ENCODE peak calls at places on chromosomes 5 and 9, in eight cellular contexts. N is NCI-H1417; S is bronchial epithelial cell; T is kidney glomerular epithelial cell; G is GM20000; H is stimulated activated CD4-positive, alpha-beta T cell treated with anti-CD3 and anti-CD28 coated beads, Interleukin-15, amount 100 ng/mL, for 24 hours; V is activated naive CD4-positive, alpha-beta T cell treated with anti-CD3 and anti-CD28 coated beads, Interleukin-2, amount 50 U/mL, for 72 hours; M is fibroblast of gingiva. L is an unnamed sample.

GRCh38 chr9:127112683-127113539 is 9.5 kb downstream of the ANGPTL2 start:
- DNase-seq in N (peak; percentile 28), V (no peak), S (peak; percentile 82), H (no peak), G (no peak), T (no peak), M (no peak), L (peak; percentile 18)

GRCh38 chr5:149389552-149390495 is 10.7 kb upstream of the IL17B start:
- DNase-seq in M (no peak), V (no peak), G (no peak), H (no peak), T (no peak), N (no peak), S (no peak), L (no peak)

GRCh38 chr5:180331647-180331950 is 21.5 kb downstream of the GFPT2 start:
- DNase-seq in V (no peak), H (no peak), M (no peak), G (no peak), N (no peak), T (no peak), S (no peak), L (no peak)

GRCh38 chr5:54758038-54758437 is 227.4 kb downstream of the ESM1 start:
- DNase-seq in S (peak; percentile 67), M (peak; percentile 74), H (no peak), N (no peak), V (no peak), G (no peak), T (no peak), L (peak; percentile 81)

GRCh38 chr9:110371411-110372013 is 33.8 kb upstream of the TXNDC8 start:
- DNase-seq in T (no peak), H (no peak), G (no peak), N (no peak), M (no peak), V (no peak), S (no peak), L (no peak)

GRCh38 chr9:79883073-79883645 is 311.4 kb downstream of the TLE4 start:
- DNase-seq in V (no peak), S (no peak), T (no peak), M (no peak), H (peak; percentile 38), N (no peak), G (no peak), L (no peak)

GRCh38 chr5:157476699-157477408 is 16.8 kb downstream of the NIPAL4 start:
- DNase-seq in V (peak; percentile 39), M (peak; percentile 58), S (peak; percentile 65), T (peak; percentile 50), H (peak; percentile 22), G (peak; percentile 74), N (peak; percentile 78), L (peak; percentile 81)

GRCh38 chr9:137694962-137695875 is 76.4 kb downstream of the EHMT1 start:
- DNase-seq in G (peak; percentile 73), N (no peak), V (no peak), H (peak; percentile 37), S (peak; percentile 12), M (peak; percentile 27), T (no peak), L (peak; percentile 53)

GRCh38 chr5:14574891-14575496 is 6.6 kb upstream of the OTULINL start:
- DNase-seq in V (no peak), N (peak; percentile 24), G (no peak), H (no peak), T (no peak), M (no peak), S (peak; percentile 63), L (peak; percentile 18)

GRCh38 chr5:28265877-28266276 is 1227.5 kb upstream of the CDH9 start:
- DNase-seq in V (no peak), M (no peak), N (no peak), S (no peak), T (no peak), G (no peak), H (no peak), L (no peak)

GRCh38 chr9:112777914-112778313 is 27.4 kb downstream of the SNX30 start:
- DNase-seq in S (peak; percentile 33), V (no peak), T (peak; percentile 70), M (no peak), H (peak; percentile 13), N (no peak), G (no peak), L (no peak)

GRCh38 chr9:134826336-134827246 is 54.0 kb upstream of the FCN2 start:
- DNase-seq in S (peak; percentile 9), N (no peak), H (no peak), V (no peak), M (no peak), T (no peak), G (no peak), L (no peak)

GRCh38 chr5:71778678-71779276 is 59.7 kb downstream of the CARTPT start:
- DNase-seq in V (no peak), N (peak; percentile 74), T (no peak), M (peak; percentile 8), H (no peak), G (no peak), S (peak; percentile 25), L (peak; percentile 59)

GRCh38 chr5:78591227-78591626 is 57.3 kb downstream of the LHFPL2 start:
- DNase-seq in S (peak; percentile 93), T (peak; percentile 84), G (no peak), V (no peak), H (no peak), N (no peak), M (peak; percentile 58), L (peak; percentile 94)

GRCh38 chr5:50445281-50445949 is 4.3 kb upstream of the EMB start:
- DNase-seq in H (no peak), G (peak; percentile 30), S (no peak), M (no peak), N (no peak), V (no peak), T (no peak), L (no peak)

GRCh38 chr9:84705128-84705527 is 35.6 kb downstream of the NTRK2 start:
- DNase-seq in N (peak; percentile 25), V (no peak), G (no peak), S (no peak), H (no peak), M (no peak), T (no peak), L (no peak)

GRCh38 chr9:129467004-129467588 is 153.8 kb downstream of the C9orf50 start:
- DNase-seq in N (peak; percentile 81), S (no peak), V (no peak), G (no peak), T (no peak), H (no peak), M (no peak), L (no peak)

GRCh38 chr9:70390922-70391321 is 23.5 kb downstream of the KLF9 start:
- DNase-seq in S (peak; percentile 14), H (no peak), T (no peak), N (no peak), M (peak; percentile 39), G (no peak), V (no peak), L (peak; percentile 52)

GRCh38 chr5:140041099-140041491 is 2.0 kb downstream of the NRG2 start:
- DNase-seq in V (no peak), G (no peak), M (peak; percentile 32), H (no peak), T (no peak), S (no peak), N (no peak), L (no peak)

GRCh38 chr5:93311825-93312224 is 269.2 kb downstream of the NR2F1-AS1 start:
- DNase-seq in G (no peak), S (no peak), T (no peak), M (peak; percentile 8), H (no peak), N (no peak), V (no peak), L (no peak)

GRCh38 chr5:66440202-66440680 is 156.0 kb upstream of the MAST4 start:
- DNase-seq in V (peak; percentile 26), G (peak; percentile 18), S (peak; percentile 37), H (peak; percentile 47), M (no peak), N (no peak), T (peak; percentile 48), L (peak; percentile 94)

GRCh38 chr5:148471379-148471778 is 87.6 kb downstream of the FBXO38 start:
- DNase-seq in N (no peak), V (no peak), H (no peak), S (no peak), G (no peak), M (no peak), T (no peak), L (no peak)

GRCh38 chr9:94829380-94830070 is 103.0 kb downstream of the AOPEP start:
- DNase-seq in M (no peak), T (no peak), N (no peak), V (no peak), G (no peak), S (no peak), H (no peak), L (no peak)

GRCh38 chr5:141326088-141326854 is 4.0 kb upstream of the PCDHGA1 start:
- DNase-seq in T (peak; percentile 55), M (peak; percentile 70), S (peak; percentile 53), V (peak; percentile 39), G (peak; percentile 54), N (no peak), H (peak; percentile 78), L (peak; percentile 81)

GRCh38 chr5:83721878-83722779 is 1.5 kb upstream of the HAPLN1 start:
- DNase-seq in H (peak; percentile 41), S (peak; percentile 4), V (peak; percentile 14), G (peak; percentile 71), M (peak; percentile 61), N (peak; percentile 81), T (peak; percentile 27), L (peak; percentile 76)

GRCh38 chr5:38211354-38211710 is 47.0 kb upstream of the EGFLAM start:
- DNase-seq in N (no peak), V (no peak), G (no peak), S (no peak), M (no peak), H (no peak), T (no peak), L (no peak)

GRCh38 chr5:177396807-177397206 is 3.7 kb downstream of the PFN3 start:
- DNase-seq in V (no peak), N (no peak), H (no peak), T (no peak), S (no peak), G (no peak), M (no peak), L (no peak)

GRCh38 chr9:118058227-118058626 is 354.0 kb downstream of the TLR4 start:
- DNase-seq in T (no peak), H (no peak), M (no peak), S (no peak), G (no peak), N (peak; percentile 24), V (no peak), L (no peak)